ENCODE peak calls at places on chromosomes 7 and 10, in four cellular contexts. K, J, P and I are unnamed samples.

GRCh38 chr10:14683246-14683645 is 91.5 kb downstream of the FAM107B start:
- DNase-seq in P (no peak), K (no peak), J (no peak), I (no peak)

GRCh38 chr10:23693895-23694294 is 255.0 kb downstream of the OTUD1 start:
- DNase-seq in J (peak), K (peak), P (no peak), I (no peak)

GRCh38 chr7:68792351-68792750 is 805.9 kb upstream of the AUTS2 start:
- DNase-seq in K (no peak), J (no peak), P (no peak), I (no peak)

GRCh38 chr7:4610768-4611467 is 71.2 kb upstream of the FOXK1 start:
- DNase-seq in J (peak), P (peak), K (peak), I (peak)

GRCh38 chr10:118543714-118544400 is 51.6 kb downstream of the PRLHR start:
- DNase-seq in K (peak), P (peak), J (peak), I (peak)

GRCh38 chr10:124573726-124574455 is 112.3 kb downstream of the LHPP start:
- DNase-seq in J (no peak), P (no peak), K (no peak), I (no peak)

GRCh38 chr7:2691223-2691818 is 3.3 kb downstream of the AMZ1 start:
- DNase-seq in K (no peak), J (no peak), P (no peak), I (no peak)

GRCh38 chr10:70974351-70974901 is 86.1 kb upstream of the PCBD1 start:
- DNase-seq in K (no peak), P (no peak), J (no peak), I (no peak)

GRCh38 chr7:79452495-79453265 is 787 bp downstream of the MAGI2 start:
- DNase-seq in K (peak), J (peak), P (peak), I (peak)

GRCh38 chr7:23242321-23242720 is 4.3 kb upstream of the GPNMB start:
- DNase-seq in K (no peak), P (no peak), J (no peak), I (no peak)

GRCh38 chr7:92973293-92973731 is 136.9 kb upstream of the CDK6 start:
- DNase-seq in J (no peak), K (no peak), P (no peak), I (no peak)

GRCh38 chr7:155000795-155001194 is 2.1 kb downstream of the PAXIP1 start:
- DNase-seq in J (no peak), P (no peak), K (no peak), I (peak)

GRCh38 chr10:2137549-2138174 is 400.3 kb upstream of the ADARB2 start:
- DNase-seq in P (no peak), J (peak), K (peak), I (no peak)

GRCh38 chr7:92810242-92810611 is 26.1 kb downstream of the CDK6 start:
- DNase-seq in K (no peak), P (no peak), J (no peak), I (no peak)

GRCh38 chr10:126262971-126263370 is 125.3 kb downstream of the ADAM12 start:
- DNase-seq in J (no peak), K (no peak), P (no peak), I (no peak)

GRCh38 chr10:93173867-93174845 is 100.5 kb downstream of the CYP26A1 start:
- DNase-seq in J (no peak), P (no peak), K (no peak), I (no peak)

GRCh38 chr7:43199761-43200160 is 87.3 kb downstream of the HECW1 start:
- DNase-seq in P (no peak), J (no peak), K (no peak), I (no peak)

GRCh38 chr7:133797818-133798485 is 329.2 kb upstream of the LRGUK start:
- DNase-seq in J (no peak), P (no peak), K (no peak), I (no peak)

GRCh38 chr7:30048582-30048981 is 20.4 kb downstream of the PLEKHA8 start:
- DNase-seq in P (no peak), K (no peak), J (no peak), I (no peak)

GRCh38 chr7:151157645-151158329 is 9.7 kb downstream of the GBX1 start:
- DNase-seq in K (no peak), P (no peak), J (peak), I (no peak)

GRCh38 chr7:90988523-90988922 is 275.7 kb upstream of the FZD1 start:
- DNase-seq in J (no peak), P (no peak), K (no peak), I (no peak)

GRCh38 chr7:43112941-43113621 is 634 bp downstream of the HECW1 start:
- DNase-seq in K (peak), P (no peak), J (peak), I (no peak)

GRCh38 chr10:43233601-43234430 is 33.0 kb downstream of the RASGEF1A start:
- DNase-seq in J (no peak), K (no peak), P (no peak), I (no peak)

GRCh38 chr10:95513941-95514392 is 47.2 kb downstream of the SORBS1 start:
- DNase-seq in J (no peak), P (no peak), K (no peak), I (no peak)

GRCh38 chr10:84329094-84329611 is 764 bp downstream of the CCSER2 start:
- DNase-seq in J (peak), K (peak), P (no peak), I (peak)

GRCh38 chr10:32004161-32004591 is 52.0 kb downstream of the KIF5B start:
- DNase-seq in K (no peak), J (no peak), P (no peak), I (no peak)

GRCh38 chr10:78207216-78207615 is 173.6 kb downstream of the RPS24 start:
- DNase-seq in P (no peak), K (no peak), J (no peak), I (no peak)

GRCh38 chr7:371779-372545 is 82.0 kb downstream of the FOXL3 start:
- DNase-seq in J (peak), K (no peak), P (no peak), I (no peak)

GRCh38 chr7:108284349-108285017 is 154.3 kb upstream of the LAMB4 start:
- DNase-seq in K (no peak), P (no peak), J (no peak), I (no peak)

GRCh38 chr10:99661370-99661749 is 2.1 kb downstream of the ENTPD7 start:
- DNase-seq in P (no peak), J (no peak), K (no peak), I (no peak)

GRCh38 chr7:129923709-129924108 is 29.1 kb downstream of the UBE2H start:
- DNase-seq in K (no peak), P (no peak), J (no peak), I (no peak)

GRCh38 chr10:91603173-91603572 is 29.7 kb downstream of the PPP1R3C start:
- DNase-seq in J (no peak), K (no peak), P (no peak), I (no peak)

GRCh38 chr7:123916240-123916724 is 8.8 kb upstream of the SPAM1 start:
- DNase-seq in J (no peak), P (no peak), K (no peak), I (peak)

GRCh38 chr10:2610946-2611345 is 456.4 kb upstream of the PFKP start:
- DNase-seq in K (no peak), J (no peak), P (no peak), I (no peak)

GRCh38 chr7:140062118-140062527 is 628 bp downstream of the PARP12 start:
- DNase-seq in P (peak), J (no peak), K (no peak), I (peak)

GRCh38 chr10:62554632-62555199 is 180.5 kb downstream of the ZNF365 start:
- DNase-seq in P (no peak), J (no peak), K (peak), I (peak)

GRCh38 chr7:140218656-140219055 is 41.9 kb upstream of the KDM7A start:
- DNase-seq in K (no peak), J (no peak), P (no peak), I (no peak)

GRCh38 chr10:64430690-64431323 is 909.6 kb downstream of the REEP3 start:
- DNase-seq in J (peak), P (no peak), K (peak), I (peak)

GRCh38 chr7:44967571-44968446 is 11.0 kb downstream of the MYO1G start:
- DNase-seq in K (peak), P (no peak), J (peak), I (no peak)

GRCh38 chr10:131314148-131314547 is 2.6 kb upstream of the TCERG1L start:
- DNase-seq in J (no peak), P (no peak), K (no peak), I (no peak)
- TF ChIP-seq CTCF in J (no peak), P (no peak), K (no peak), I (no peak)

GRCh38 chr7:27171636-27172387 is 2.3 kb downstream of the HOXA10 start:
- DNase-seq in K (peak), P (no peak), J (no peak), I (no peak)
- TF ChIP-seq CTCF in K (no peak), P (no peak), J (no peak), I (no peak)

DNA sequence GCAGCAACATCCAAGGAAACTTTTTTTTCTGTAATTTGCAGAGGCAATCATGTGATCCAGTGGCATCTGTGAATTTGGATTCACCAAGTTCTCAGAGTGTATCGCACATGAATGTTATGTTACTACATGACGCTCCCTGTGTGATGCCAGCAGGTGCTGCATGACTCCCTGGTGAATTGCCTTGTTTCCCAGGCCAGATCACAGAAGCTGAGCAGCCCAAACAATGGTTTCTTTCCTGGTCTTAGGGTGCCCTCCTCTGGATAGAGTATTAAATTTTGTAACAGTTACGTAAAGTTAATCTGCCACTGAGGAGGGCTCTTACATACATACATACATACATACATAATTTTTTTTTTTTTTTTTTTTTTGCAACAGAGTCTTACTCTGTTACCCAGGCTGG is 3.6 kb downstream of the ZSCAN21 start:
- DNase-seq in K (no peak), P (peak), J (peak), I (peak)
- TF ChIP-seq CTCF in K (no peak), P (peak), J (no peak), I (no peak)

DNA sequence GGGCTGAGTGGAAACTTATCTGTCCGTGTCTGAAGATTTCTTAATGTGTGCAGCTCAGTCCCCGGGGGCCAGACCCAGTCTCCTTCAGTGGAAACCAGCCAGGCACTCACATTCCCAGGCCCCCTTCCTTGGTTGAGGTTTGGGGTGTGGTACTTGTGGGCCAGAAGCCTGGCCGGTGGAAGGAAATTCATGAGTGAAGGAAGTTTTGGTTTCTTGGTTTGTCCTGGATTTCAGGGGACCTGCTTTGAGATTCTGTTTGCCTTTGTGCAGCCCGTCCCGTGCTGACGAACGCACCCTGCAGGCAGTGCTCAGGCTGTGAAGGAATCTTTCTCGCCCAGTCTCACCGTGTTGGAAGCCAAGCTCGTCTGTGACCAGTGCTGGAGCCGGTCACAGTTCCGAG is 2.9 kb downstream of the INPP5A start:
- DNase-seq in P (no peak), K (no peak), J (no peak), I (no peak)
- TF ChIP-seq CTCF in P (no peak), K (no peak), J (no peak), I (no peak)

GRCh38 chr7:107167483-107168232 is 1.1 kb upstream of the HBP1 start:
- DNase-seq in J (no peak), K (peak), P (no peak), I (peak)
- TF ChIP-seq CTCF in J (peak), K (peak), P (no peak), I (peak)